ENCODE peak calls at places on chromosomes 12 and 14, in seven cellular contexts. N is transverse colon, B is kidney, O is gastrocnemius medialis, Y is AG04450, S is bronchial epithelial cell, Z is Peyer's patch. C is an unnamed sample.

GRCh38 chr12:460301-461230 is 827 bp downstream of the B4GALNT3 start:
- DNase-seq in N (peak), B (peak), O (no peak), Y (no peak), S (no peak), Z (no peak), C (no peak)

GRCh38 chr12:6199211-6199530 is 1.0 kb upstream of the CD9 start:
- DNase-seq in N (no peak), B (no peak), O (no peak), Y (no peak), S (no peak), Z (no peak), C (no peak)

GRCh38 chr12:52573743-52574142 is at the start of gene KRT74:
- DNase-seq in N (no peak), B (no peak), O (no peak), Y (no peak), S (no peak), Z (no peak), C (no peak)

GRCh38 chr14:102573591-102574046 is 18.8 kb upstream of the RCOR1 start:
- DNase-seq in N (no peak), B (no peak), O (no peak), Y (no peak), S (no peak), Z (peak), C (no peak)

GRCh38 chr12:98644433-98644711 is 216 bp downstream of the IKBIP start:
- DNase-seq in N (peak), B (no peak), O (no peak), Y (no peak), S (peak), Z (peak), C (no peak)

GRCh38 chr12:64293654-64294364 is 71.7 kb upstream of the KICS2 start:
- DNase-seq in N (no peak), B (no peak), O (no peak), Y (no peak), S (no peak), Z (no peak), C (no peak)

GRCh38 chr12:56922032-56922431 is 12.2 kb downstream of the SDR9C7 start:
- DNase-seq in N (no peak), B (no peak), O (no peak), Y (no peak), S (no peak), Z (no peak), C (no peak)

GRCh38 chr14:28603606-28604005 is 163.0 kb upstream of the FOXG1 start:
- DNase-seq in N (no peak), B (no peak), O (no peak), Y (no peak), S (no peak), Z (no peak), C (no peak)

GRCh38 chr12:116882742-116883141 is 1.5 kb upstream of the HRK start:
- DNase-seq in N (no peak), B (no peak), O (no peak), Y (no peak), S (peak), Z (no peak), C (no peak)

GRCh38 chr14:63039800-63040380 is 5.4 kb downstream of the KCNH5 start:
- DNase-seq in N (no peak), B (no peak), O (no peak), Y (peak), S (peak), Z (no peak), C (no peak)

GRCh38 chr12:87848248-87848868 is 180.8 kb downstream of the C12orf50 start:
- DNase-seq in N (no peak), B (no peak), O (no peak), Y (peak), S (peak), Z (no peak), C (peak)

GRCh38 chr12:16515666-16516065 is 90.3 kb downstream of the LMO3 start:
- DNase-seq in N (no peak), B (no peak), O (no peak), Y (no peak), S (peak), Z (no peak), C (no peak)

GRCh38 chr12:22018860-22019259 is 27.2 kb upstream of the CMAS start:
- DNase-seq in N (no peak), B (no peak), O (no peak), Y (no peak), S (peak), Z (no peak), C (no peak)

GRCh38 chr14:71555654-71556559 is 376.3 kb upstream of the RGS6 start:
- DNase-seq in N (peak), B (no peak), O (no peak), Y (no peak), S (peak), Z (peak), C (no peak)

DNA sequence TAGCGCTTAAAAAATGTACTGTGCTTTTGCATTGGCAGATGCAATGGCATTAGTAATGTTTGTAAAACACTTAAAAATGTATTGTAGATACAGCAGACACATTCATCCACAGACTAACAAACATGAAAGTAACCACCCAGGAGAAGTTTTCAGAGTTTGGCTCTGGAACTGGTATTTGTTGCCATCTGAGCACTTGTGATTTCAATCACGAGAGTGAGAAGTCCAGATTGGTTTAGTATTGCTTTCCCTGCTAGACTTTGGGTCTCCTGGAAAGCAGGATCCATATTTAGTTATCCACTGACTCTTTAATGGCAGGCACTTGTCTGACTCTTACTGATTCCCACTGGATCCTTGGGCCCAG is 13.2 kb downstream of the RASSF8 start:
- DNase-seq in N (no peak), B (no peak), O (no peak), Y (no peak), S (no peak), Z (no peak), C (no peak)
- H3K4me3 ChIP-seq in N (no peak), B (no peak), O (no peak), Y (no peak), S (no peak), Z (no peak), C (no peak)

DNA sequence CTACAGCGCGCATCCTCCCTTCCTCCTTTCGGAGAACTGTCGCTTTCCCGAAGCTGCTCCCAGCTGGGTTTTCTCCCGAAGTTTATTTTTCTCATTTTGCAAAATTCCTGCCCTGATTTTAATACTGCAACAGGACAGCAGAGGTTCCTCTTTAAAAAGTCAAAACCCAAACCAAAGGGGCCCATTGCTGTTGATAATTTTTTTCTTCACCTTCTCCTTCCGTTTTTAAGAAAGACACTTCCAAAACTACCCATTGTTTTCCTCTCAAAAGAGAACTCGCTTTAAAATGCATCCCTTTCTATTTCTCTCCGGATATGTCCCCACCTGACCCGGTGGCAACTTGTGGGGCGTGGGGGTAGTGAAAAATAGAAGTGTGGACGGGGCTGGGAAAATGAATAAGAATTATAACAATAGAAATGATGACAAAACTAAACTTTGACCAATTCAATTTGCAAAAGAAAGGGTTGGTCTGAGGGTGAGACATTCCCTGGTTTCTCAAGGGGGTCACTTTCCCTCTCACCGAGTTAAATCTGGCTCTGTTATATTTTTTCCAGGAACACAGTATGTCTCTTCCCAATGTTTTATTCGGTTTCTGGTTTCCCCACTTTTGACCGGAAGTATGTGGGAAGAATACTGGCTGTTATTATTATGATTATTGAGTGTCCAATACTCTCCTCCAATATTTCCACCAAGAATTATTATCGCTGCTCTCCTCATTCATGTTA is 4.0 kb upstream of the TBX5 start:
- DNase-seq in N (no peak), B (no peak), O (no peak), Y (no peak), S (no peak), Z (no peak), C (no peak)
- H3K4me3 ChIP-seq in N (peak), B (no peak), O (peak), Y (peak), S (no peak), Z (no peak), C (peak)

DNA sequence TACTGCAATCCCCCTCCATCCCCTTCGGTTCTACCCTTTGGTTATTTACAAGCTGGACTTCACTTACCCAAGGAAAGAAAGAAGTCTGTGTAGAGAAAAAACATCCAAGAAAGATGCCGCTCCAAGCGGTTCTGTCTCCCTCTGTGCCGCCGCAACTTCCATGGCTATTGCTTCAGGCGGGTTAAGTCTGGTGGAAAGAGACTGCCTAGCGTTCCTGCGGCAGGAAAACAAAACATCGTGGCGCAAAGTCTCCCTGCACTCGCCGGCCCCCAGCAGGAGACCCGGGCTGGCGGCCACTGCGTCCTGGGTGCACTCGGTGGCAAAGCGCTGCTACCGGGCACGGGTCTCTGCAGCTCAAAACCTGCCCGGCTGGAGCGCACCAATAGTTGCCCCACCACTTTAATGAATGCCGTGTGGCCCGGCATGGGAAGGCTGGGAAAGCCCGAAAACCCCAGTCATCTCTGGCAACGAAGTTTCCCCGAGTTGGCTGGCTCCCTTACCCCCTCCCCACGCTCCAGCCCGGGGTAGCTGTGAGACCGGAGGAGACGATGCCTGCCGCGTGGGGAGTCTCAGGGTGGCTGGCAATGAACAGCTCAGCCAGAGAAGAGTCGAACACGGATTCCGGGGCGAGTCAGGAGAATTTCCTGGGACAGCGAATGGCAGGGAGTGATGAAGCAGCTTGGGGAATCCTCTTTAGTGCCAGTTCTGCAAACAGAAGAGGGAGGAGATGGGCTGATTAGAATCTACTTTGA is 3.5 kb upstream of the KCNK10 start:
- DNase-seq in N (no peak), B (no peak), O (no peak), Y (no peak), S (no peak), Z (no peak), C (no peak)
- H3K4me3 ChIP-seq in N (no peak), B (no peak), O (no peak), Y (no peak), S (no peak), Z (no peak), C (no peak)

DNA sequence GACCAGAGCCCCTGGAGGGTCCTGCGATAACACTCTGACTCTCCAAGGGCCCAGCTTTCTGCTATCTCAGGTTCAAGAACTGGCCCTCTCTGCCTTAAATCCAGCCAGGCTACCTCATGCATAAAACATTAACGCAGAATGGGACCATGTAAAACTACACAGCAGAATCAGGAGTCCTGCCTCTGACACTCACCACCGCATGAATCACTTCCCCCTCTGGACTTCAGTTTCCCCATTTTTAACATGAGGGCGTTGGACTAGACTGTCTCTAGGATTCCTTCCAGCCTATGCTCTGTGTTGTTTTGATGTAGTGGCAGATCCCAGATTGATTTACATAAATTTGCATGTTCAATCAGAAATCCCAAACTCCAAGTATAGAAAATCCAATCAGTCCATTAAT is 3.3 kb downstream of the NCKAP5L start:
- DNase-seq in N (no peak), B (no peak), O (peak), Y (no peak), S (peak), Z (no peak), C (no peak)
- H3K4me3 ChIP-seq in N (no peak), B (no peak), O (no peak), Y (peak), S (no peak), Z (no peak), C (peak)

DNA sequence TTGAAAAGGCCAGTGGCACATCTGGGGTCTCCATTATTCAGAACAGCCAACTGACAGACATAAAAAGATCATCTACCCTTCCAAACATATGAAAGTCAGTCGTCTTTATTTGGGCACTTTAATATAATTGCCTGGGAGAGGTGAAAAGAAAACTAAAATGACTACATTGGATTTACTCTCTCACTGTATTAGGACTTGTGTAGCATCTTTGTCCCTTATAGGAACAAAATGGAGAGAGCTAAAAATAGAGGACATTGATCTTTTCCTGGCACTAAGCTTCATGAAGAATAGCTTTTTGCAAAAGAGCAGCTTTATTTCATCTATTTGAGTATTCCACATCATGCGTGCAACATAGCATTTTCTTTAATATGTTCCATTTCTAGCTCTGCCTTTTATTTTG is 254.8 kb downstream of the SEC23A start:
- DNase-seq in N (no peak), B (no peak), O (no peak), Y (no peak), S (no peak), Z (no peak), C (no peak)
- H3K4me3 ChIP-seq in N (no peak), B (no peak), O (no peak), Y (no peak), S (no peak), Z (no peak), C (no peak)

DNA sequence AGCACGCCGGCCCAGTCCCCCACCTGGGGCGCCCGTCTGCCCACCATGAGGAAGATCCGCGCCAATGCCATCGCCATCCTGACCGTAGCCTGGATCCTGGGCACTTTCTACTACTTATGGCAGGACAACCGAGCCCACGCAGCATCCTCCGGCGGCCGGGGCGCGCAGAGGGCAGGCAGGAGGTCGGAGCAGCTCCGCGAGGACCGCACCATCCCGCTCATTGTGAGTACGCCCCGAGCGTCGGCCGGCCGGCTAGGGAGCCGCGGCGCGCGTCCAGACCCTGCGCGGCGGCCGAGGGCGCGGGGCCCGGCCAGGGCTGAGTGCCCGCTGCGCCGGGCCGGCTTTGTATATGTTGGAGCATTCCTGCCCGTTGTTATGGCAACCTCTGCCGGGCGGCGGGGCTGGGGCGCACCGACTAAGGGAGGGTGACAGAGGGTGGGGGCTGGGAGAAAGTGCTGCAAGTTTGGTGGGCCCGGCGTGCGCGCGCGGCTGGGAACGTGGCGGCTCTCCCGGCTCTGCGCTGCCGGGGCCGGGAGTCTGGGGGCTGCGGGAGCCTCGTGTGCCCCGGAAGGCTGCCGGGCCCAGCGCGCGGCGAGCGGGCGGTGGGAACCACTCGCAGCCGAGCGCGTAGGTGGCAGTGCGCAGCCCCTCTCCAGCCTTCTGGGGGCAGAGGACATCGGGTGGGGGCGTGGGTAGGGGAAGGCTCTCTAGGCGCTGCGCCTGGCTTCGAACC is 454 bp downstream of the GALNT16 start:
- DNase-seq in N (no peak), B (peak), O (no peak), Y (no peak), S (no peak), Z (no peak), C (no peak)
- H3K4me3 ChIP-seq in N (peak), B (peak), O (peak), Y (peak), S (peak), Z (peak), C (peak)

GRCh38 chr12:3987571-3987970 is 114.4 kb upstream of the PARP11 start:
- DNase-seq in N (no peak), B (no peak), O (no peak), Y (no peak), S (no peak), Z (no peak), C (no peak)

GRCh38 chr12:3991798-3992580 is 118.8 kb upstream of the PARP11 start:
- DNase-seq in N (no peak), B (no peak), O (no peak), Y (no peak), S (no peak), Z (no peak), C (no peak)

GRCh38 chr12:3989218-3989550 is 116.0 kb upstream of the PARP11 start:
- DNase-seq in N (no peak), B (no peak), O (no peak), Y (no peak), S (no peak), Z (no peak), C (no peak)

GRCh38 chr12:3990356-3990975 is 117.3 kb upstream of the PARP11 start:
- DNase-seq in N (no peak), B (no peak), O (no peak), Y (no peak), S (no peak), Z (no peak), C (no peak)

DNA sequence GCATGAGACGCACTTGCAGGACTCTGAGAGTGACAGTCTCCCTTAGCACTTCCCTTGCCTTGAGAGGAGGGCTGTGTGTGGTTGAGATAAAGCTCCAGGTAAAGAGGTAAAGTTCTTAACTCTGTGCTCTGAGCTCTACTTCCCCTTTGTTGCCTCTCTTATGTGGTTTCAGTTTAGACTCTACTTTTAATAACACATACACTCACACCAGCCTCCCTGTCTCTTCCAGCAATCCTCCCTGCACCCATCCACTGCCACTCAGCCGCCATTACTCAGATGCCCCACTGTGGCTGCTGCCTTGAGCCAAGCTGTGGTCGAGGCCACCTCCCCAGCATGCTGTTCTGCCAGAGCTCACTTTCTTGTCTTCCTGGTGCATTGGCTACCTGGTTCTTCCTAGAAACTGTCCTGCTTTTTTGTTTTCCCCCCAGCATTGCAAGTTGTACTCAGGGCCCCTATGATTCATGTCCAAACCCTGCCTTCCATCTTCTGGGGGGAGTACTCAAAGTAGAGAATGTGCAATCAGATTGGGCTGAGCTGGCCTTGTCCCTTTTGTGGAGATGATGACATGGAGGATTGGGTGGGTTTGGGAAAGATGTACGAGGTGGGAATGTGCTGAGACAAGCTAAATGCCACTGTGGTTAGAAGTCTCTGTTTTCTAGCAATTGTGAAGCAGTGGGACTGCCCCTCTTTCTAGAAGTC is 115.5 kb upstream of the PARP11 start:
- DNase-seq in N (no peak), B (no peak), O (no peak), Y (no peak), S (peak), Z (peak), C (no peak)
- H3K4me3 ChIP-seq in N (no peak), B (no peak), O (no peak), Y (no peak), S (no peak), Z (no peak), C (no peak)